ENCODE peak calls at places on chromosomes 16 and 17, in nine cellular contexts. X is WTC11; C is heart right ventricle; B is stimulated activated CD4-positive, alpha-beta T cell treated with anti-CD3 and anti-CD28 coated beads, Interleukin-12 subunit alpha, Interleukin-12 subunit beta, amount 100 ng/mL, for 4 hours; V is activated B cell treated with CpG ODN at 0.5 μM for 24 hours; G is anterior cingulate cortex; A is stimulated activated CD8-positive, alpha-beta memory T cell treated with anti-CD3 and anti-CD28 coated beads, Interleukin-15, amount 100 ng/mL, for 24 hours; K is sciatic nerve; F is heart left ventricle. R is an unnamed sample.

GRCh38 chr17:31105991-31106390 is 11.2 kb downstream of the NF1 start:
- DNase-seq in V (no peak), A (no peak), F (no peak), X (no peak), K (no peak), G (no peak), C (no peak), B (no peak), R (no peak)

GRCh38 chr16:83990492-83990891 is 22.4 kb downstream of the NECAB2 start:
- DNase-seq in K (no peak), V (no peak), B (no peak), A (no peak), X (no peak), F (no peak), C (no peak), G (no peak), R (no peak)

GRCh38 chr17:45775576-45776011 is 8.5 kb upstream of the CRHR1 start:
- DNase-seq in K (no peak), B (no peak), A (no peak), G (no peak), C (peak; percentile 60), X (no peak), F (peak; percentile 45), V (no peak), R (peak; percentile 15)

GRCh38 chr17:66637491-66637890 is 197.4 kb upstream of the CACNG5 start:
- DNase-seq in V (no peak), G (no peak), A (no peak), X (no peak), K (no peak), F (no peak), B (no peak), C (no peak), R (no peak)

GRCh38 chr17:57823469-57824401 is 26.1 kb downstream of the MRPS23 start:
- DNase-seq in G (no peak), K (no peak), C (no peak), V (no peak), A (no peak), B (no peak), X (no peak), F (no peak), R (no peak)

GRCh38 chr17:72486806-72487205 is 366.0 kb downstream of the SOX9 start:
- DNase-seq in A (no peak), X (no peak), C (no peak), F (no peak), V (no peak), K (no peak), G (no peak), B (no peak), R (no peak)

GRCh38 chr17:35132099-35132498 is 10.0 kb downstream of the NLE1 start:
- DNase-seq in G (no peak), C (no peak), K (no peak), X (no peak), F (no peak), A (no peak), V (no peak), B (no peak), R (no peak)

GRCh38 chr17:57692770-57693169 is 52.3 kb downstream of the CCDC182 start:
- DNase-seq in C (no peak), B (no peak), G (no peak), K (no peak), V (no peak), F (no peak), X (no peak), A (no peak), R (no peak)

GRCh38 chr17:32497431-32498205 is 10.8 kb downstream of the CDK5R1 start:
- DNase-seq in B (no peak), A (no peak), X (no peak), K (no peak), F (no peak), G (no peak), C (no peak), V (no peak), R (no peak)

GRCh38 chr17:29569245-29569950 is 897 bp downstream of the TP53I13 start:
- DNase-seq in G (no peak), A (no peak), V (no peak), C (no peak), K (peak; percentile 55), X (peak; percentile 4), F (peak; percentile 20), B (no peak), R (no peak)

GRCh38 chr17:7832431-7832830 is 1.6 kb upstream of the KDM6B start:
- DNase-seq in F (no peak), V (no peak), B (no peak), K (peak; percentile 52), X (no peak), A (no peak), G (no peak), C (no peak), R (no peak)

GRCh38 chr17:78925662-78926555 is 722 bp upstream of the TIMP2 start:
- DNase-seq in G (no peak), A (no peak), F (peak; percentile 83), X (no peak), C (peak; percentile 75), V (no peak), B (no peak), K (peak; percentile 90), R (peak; percentile 54)

GRCh38 chr16:80253741-80254140 is 287.1 kb upstream of the DYNLRB2 start:
- DNase-seq in C (no peak), A (no peak), G (no peak), B (no peak), X (no peak), K (no peak), F (no peak), V (no peak), R (no peak)

GRCh38 chr16:68070811-68071546 is 14.2 kb upstream of the NFATC3 start:
- DNase-seq in F (no peak), K (no peak), A (no peak), B (no peak), X (no peak), G (no peak), V (no peak), C (no peak), R (no peak)

GRCh38 chr17:60717814-60718213 is 40.2 kb downstream of the BCAS3 start:
- DNase-seq in A (no peak), K (no peak), X (no peak), C (no peak), F (no peak), V (no peak), G (no peak), B (no peak), R (no peak)